ENCODE peak calls at places on chromosomes 16 and 17, in ten cellular contexts. K is MM.1S, J is PC-9, F is uterus, X is mesenchymal stem cell, A is hepatocyte, H is upper lobe of right lung, G is heart right ventricle, P is mesendoderm, V is HCT116. T is an unnamed sample.

GRCh38 chr17:17059301-17059890 is 17.1 kb downstream of the MPRIP start:
- DNase-seq in K (no peak), A (no peak), X (no peak), P (no peak), J (no peak), V (no peak), H (peak; percentile 28), F (no peak), G (no peak), T (no peak)

GRCh38 chr16:54178491-54178976 is 108.1 kb downstream of the IRX3 start:
- DNase-seq in F (no peak), X (no peak), V (no peak), A (peak; percentile 57), J (no peak), H (no peak), G (peak; percentile 26), P (no peak), K (no peak), T (no peak)

GRCh38 chr17:29495011-29495410 is 71.8 kb downstream of the ABHD15 start:
- DNase-seq in J (no peak), H (no peak), K (no peak), G (no peak), V (no peak), P (no peak), F (no peak), X (peak; percentile 13), A (no peak), T (peak; percentile 53)

GRCh38 chr16:67185003-67185865 is 1.5 kb upstream of the MATCAP1 start:
- DNase-seq in P (peak; percentile 94), A (peak; percentile 95), X (peak; percentile 93), F (peak; percentile 92), H (peak; percentile 96), K (peak; percentile 76), J (peak; percentile 77), G (peak; percentile 93), V (peak; percentile 67), T (no peak)

GRCh38 chr16:2043980-2044451 is 3.6 kb downstream of the NTHL1 start:
- DNase-seq in V (no peak), K (no peak), H (peak; percentile 89), X (no peak), J (no peak), A (no peak), F (no peak), G (peak; percentile 62), P (no peak), T (no peak)

GRCh38 chr17:50163846-50164696 is 1.7 kb upstream of the SGCA start:
- DNase-seq in A (no peak), X (no peak), K (no peak), P (peak; percentile 32), F (no peak), H (peak; percentile 64), J (no peak), V (no peak), G (peak; percentile 67), T (no peak)

GRCh38 chr16:16143038-16143763 is 80.1 kb downstream of the ABCC6 start:
- DNase-seq in J (no peak), V (no peak), A (no peak), G (no peak), P (peak; percentile 74), K (no peak), X (peak; percentile 32), H (no peak), F (no peak), T (no peak)

GRCh38 chr16:87407511-87408112 is 15.5 kb downstream of the MAP1LC3B start:
- DNase-seq in K (peak; percentile 84), A (no peak), P (no peak), V (peak; percentile 100), F (peak; percentile 75), X (no peak), H (peak; percentile 87), G (no peak), J (peak; percentile 84), T (no peak)

GRCh38 chr17:77445908-77446535 is 305.3 kb downstream of the SEC14L1 start:
- DNase-seq in A (peak; percentile 78), F (no peak), J (no peak), G (no peak), X (peak; percentile 57), V (no peak), P (no peak), K (peak; percentile 70), H (no peak), T (no peak)

GRCh38 chr17:77446959-77447634 is 306.3 kb downstream of the SEC14L1 start:
- DNase-seq in X (no peak), J (no peak), G (no peak), H (no peak), V (no peak), P (no peak), A (no peak), F (peak; percentile 56), K (no peak), T (no peak)

GRCh38 chr17:77443743-77444260 is 303.0 kb downstream of the SEC14L1 start:
- DNase-seq in A (no peak), J (no peak), P (no peak), X (no peak), G (no peak), H (no peak), V (no peak), K (no peak), F (no peak), T (no peak)

GRCh38 chr17:77444653-77445029 is 303.9 kb downstream of the SEC14L1 start:
- DNase-seq in H (no peak), K (no peak), J (no peak), F (peak; percentile 61), P (no peak), X (peak; percentile 85), V (no peak), G (peak; percentile 69), A (no peak), T (no peak)

GRCh38 chr17:77445030-77445907 is 304.5 kb downstream of the SEC14L1 start:
- DNase-seq in P (no peak), J (no peak), V (no peak), G (no peak), H (no peak), X (no peak), K (peak; percentile 87), F (peak; percentile 66), A (no peak), T (no peak)
- H3K4me1 ChIP-seq in P (peaks cover 6% of the 10 kb centered on the region), J (no peaks in the 10 kb centered on the region), V (peaks cover 15% of the 10 kb centered on the region), G (peaks cover 67% of the 10 kb centered on the region), H (peaks cover 72% of the 10 kb centered on the region), X (peaks cover 55% of the 10 kb centered on the region), K (peaks cover 67% of the 10 kb centered on the region), F (peaks cover 58% of the 10 kb centered on the region), A (peaks cover 69% of the 10 kb centered on the region), T (peaks cover 5% of the 10 kb centered on the region)

GRCh38 chr17:61312406-61313295 is 87.0 kb upstream of the TBX2 start:
- DNase-seq in V (no peak), H (no peak), K (no peak), G (no peak), J (no peak), X (no peak), P (peak; percentile 37), F (no peak), A (no peak), T (no peak)

GRCh38 chr17:61310611-61311010 is 89.0 kb upstream of the TBX2 start:
- DNase-seq in X (no peak), J (no peak), F (no peak), P (peak; percentile 64), G (no peak), K (no peak), H (no peak), V (no peak), A (no peak), T (no peak)

GRCh38 chr17:61307905-61308886 is 91.4 kb upstream of the TBX2 start:
- DNase-seq in H (no peak), K (no peak), X (peak; percentile 98), J (no peak), G (no peak), F (peak; percentile 81), P (no peak), V (no peak), A (peak; percentile 75), T (no peak)

GRCh38 chr17:61309857-61310256 is 89.8 kb upstream of the TBX2 start:
- DNase-seq in V (no peak), F (no peak), P (no peak), G (no peak), A (no peak), J (no peak), X (peak; percentile 87), H (no peak), K (no peak), T (peak; percentile 25)

GRCh38 chr17:61309362-61309761 is 90.3 kb upstream of the TBX2 start:
- DNase-seq in A (no peak), X (no peak), J (no peak), K (no peak), F (no peak), V (no peak), P (no peak), G (no peak), H (no peak), T (no peak)
- H3K27ac ChIP-seq in A (peak overlapping the region; percentile 83), X (peak overlapping the region; percentile 2), J (no peak overlapping the region), K (no peak overlapping the region), F (peak overlapping the region; percentile 69), V (no peak overlapping the region), P (no peak overlapping the region), G (no peak overlapping the region), H (peak overlapping the region; percentile 76), T (no peak overlapping the region)

GRCh38 chr16:22946433-22946832 is 132.5 kb downstream of the HS3ST2 start:
- DNase-seq in G (no peak), K (no peak), V (no peak), P (peak; percentile 10), F (no peak), X (no peak), J (no peak), A (no peak), H (no peak), T (no peak)

GRCh38 chr16:22941970-22942501 is 128.1 kb downstream of the HS3ST2 start:
- DNase-seq in V (no peak), H (no peak), G (no peak), X (no peak), K (no peak), A (no peak), F (no peak), J (no peak), P (no peak), T (no peak)

GRCh38 chr16:22942812-22943211 is 128.8 kb downstream of the HS3ST2 start:
- DNase-seq in K (no peak), F (peak; percentile 19), G (no peak), V (no peak), X (no peak), H (no peak), J (no peak), P (no peak), A (no peak), T (no peak)

GRCh38 chr16:22948058-22948602 is 134.2 kb downstream of the HS3ST2 start:
- DNase-seq in X (no peak), H (no peak), G (no peak), A (no peak), F (no peak), V (no peak), P (peak; percentile 13), K (no peak), J (no peak), T (no peak)

DNA sequence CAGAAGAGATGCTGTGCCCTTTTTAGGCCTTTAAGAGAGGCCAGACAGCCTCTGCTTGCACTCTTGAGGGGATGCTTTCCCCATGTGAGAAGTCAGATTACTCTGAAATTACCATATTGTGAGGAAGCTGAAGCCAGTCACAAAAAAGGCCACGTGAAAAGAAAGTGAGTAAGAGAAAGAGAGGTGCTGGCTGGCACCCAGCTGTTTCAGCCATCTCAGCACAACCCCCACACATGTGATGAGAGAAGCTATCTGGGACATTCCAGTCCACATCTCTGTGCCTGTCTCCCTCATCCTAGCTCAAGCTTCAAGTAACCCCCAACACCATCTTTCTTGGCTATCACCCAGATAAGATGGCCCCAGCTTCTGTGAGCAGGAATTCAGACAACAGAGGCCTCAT is 131.4 kb downstream of the HS3ST2 start:
- DNase-seq in J (no peak), A (no peak), G (no peak), P (peak; percentile 46), F (peak; percentile 43), V (no peak), K (no peak), X (no peak), H (no peak), T (peak; percentile 41)
- H3K27me3 ChIP-seq in J (peaks cover 44% of the 10 kb centered on the region), A (peaks cover 14% of the 10 kb centered on the region), G (peaks cover 49% of the 10 kb centered on the region), P (no peaks in the 10 kb centered on the region), F (no peaks in the 10 kb centered on the region), V (peaks cover 11% of the 10 kb centered on the region), K (no peaks in the 10 kb centered on the region), X (no peaks in the 10 kb centered on the region), H (peaks cover 20% of the 10 kb centered on the region), T (peaks cover 48% of the 10 kb centered on the region)

GRCh38 chr17:65185060-65185459 is 47.9 kb downstream of the RGS9 start:
- DNase-seq in P (no peak), K (no peak), H (no peak), J (no peak), A (no peak), F (no peak), V (no peak), G (no peak), X (no peak), T (no peak)
- H3K4me1 ChIP-seq in P (peaks cover 12% of the 10 kb centered on the region), K (peaks cover 23% of the 10 kb centered on the region), H (peaks cover 14% of the 10 kb centered on the region), J (peaks cover 16% of the 10 kb centered on the region), A (no peaks in the 10 kb centered on the region), F (no peaks in the 10 kb centered on the region), V (no peaks in the 10 kb centered on the region), G (no peaks in the 10 kb centered on the region), X (peaks cover 13% of the 10 kb centered on the region), T (peaks cover 5% of the 10 kb centered on the region)

T was measured in foreskin keratinocyte.